ENCODE peak calls at places on chromosomes 7 and 10, in nine cellular contexts. Q, L, R, X, F, Z, U, Y and T are unnamed samples.
A peak's percentile ranks its signal among the peaks of the same experiment; 100 is the strongest.

GRCh38 chr10:43616697-43617370 is 10.6 kb downstream of the ZNF485 start:
- DNase-seq in F (no peak), X (no peak), Q (no peak), L (no peak), Z (no peak), Y (no peak), U (no peak), R (no peak), T (no peak)

GRCh38 chr10:42952358-42952757 is 124.5 kb upstream of the RET start:
- DNase-seq in Y (peak; percentile 44), L (peak; percentile 84), F (no peak), U (peak; percentile 55), R (peak; percentile 60), Z (peak; percentile 7), X (peak; percentile 68), Q (peak; percentile 8), T (no peak)

GRCh38 chr10:110860576-110861241 is 11.0 kb upstream of the PDCD4 start:
- DNase-seq in U (no peak), Z (no peak), X (peak; percentile 36), Y (no peak), L (no peak), F (no peak), Q (no peak), R (no peak), T (no peak)

GRCh38 chr10:129568562-129569344 is 101.7 kb downstream of the MGMT start:
- DNase-seq in U (no peak), Q (no peak), F (peak; percentile 8), Y (no peak), Z (no peak), R (no peak), L (no peak), X (no peak), T (no peak)

GRCh38 chr7:114822844-114823243 is 99.0 kb upstream of the MDFIC start:
- DNase-seq in Q (no peak), X (no peak), L (no peak), Y (no peak), U (no peak), F (no peak), Z (no peak), R (no peak), T (no peak)

GRCh38 chr7:26990268-26990667 is 105.5 kb downstream of the HOXA1 start:
- DNase-seq in F (peak; percentile 66), R (no peak), Y (no peak), L (no peak), Q (peak; percentile 5), Z (no peak), X (no peak), U (no peak), T (peak; percentile 3)

GRCh38 chr7:95682913-95683312 is 86.6 kb upstream of the PDK4 start:
- DNase-seq in Z (no peak), X (no peak), U (no peak), F (no peak), Y (no peak), Q (no peak), R (no peak), L (no peak), T (no peak)

GRCh38 chr7:132996581-132997242 is 85.2 kb downstream of the CHCHD3 start:
- DNase-seq in Y (no peak), L (no peak), X (no peak), Q (no peak), Z (no peak), F (no peak), R (no peak), U (no peak), T (no peak)

GRCh38 chr7:50558380-50559051 is 6.7 kb downstream of the DDC start:
- DNase-seq in Z (no peak), U (no peak), X (no peak), F (peak; percentile 48), L (no peak), Q (peak; percentile 6), Y (no peak), R (no peak), T (peak; percentile 24)

GRCh38 chr7:50564171-50564570 is 1.0 kb downstream of the DDC start:
- DNase-seq in X (no peak), U (no peak), Y (no peak), Z (no peak), R (peak; percentile 86), L (no peak), Q (no peak), F (no peak), T (no peak)

GRCh38 chr7:50557114-50557513 is 8.1 kb downstream of the DDC start:
- DNase-seq in Z (no peak), L (no peak), X (no peak), U (no peak), Q (no peak), Y (no peak), F (peak; percentile 72), R (no peak), T (no peak)

GRCh38 chr7:50562126-50562525 is 3.1 kb downstream of the DDC start:
- DNase-seq in R (no peak), L (no peak), Z (no peak), U (no peak), X (no peak), Q (no peak), Y (no peak), F (no peak), T (no peak)

DNA sequence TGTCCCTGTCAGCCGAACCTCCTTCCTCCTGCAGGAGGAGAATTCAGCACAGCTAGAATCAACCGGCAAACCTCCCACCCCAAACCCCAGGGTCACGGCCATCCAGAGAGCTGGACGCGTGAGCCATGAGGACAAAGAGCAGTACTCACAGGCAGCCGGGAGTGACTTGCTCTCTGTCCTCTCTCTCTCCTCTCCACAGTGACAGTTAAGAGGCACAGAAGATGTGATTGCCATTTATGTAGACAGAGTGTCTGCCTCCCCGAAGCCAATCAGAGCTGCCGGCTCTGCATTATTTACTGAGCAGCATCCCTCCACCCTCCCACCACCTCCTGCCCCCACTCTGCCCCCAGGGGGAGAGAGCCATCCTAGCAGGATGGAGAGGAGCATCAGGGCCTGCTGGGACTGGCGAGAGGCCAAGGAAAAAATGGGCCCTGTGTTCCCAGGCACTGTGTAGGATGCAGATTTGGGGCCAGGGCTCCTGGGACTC is 4.3 kb downstream of the DDC start:
- DNase-seq in Q (no peak), X (no peak), R (peak; percentile 84), F (no peak), L (no peak), Y (no peak), U (no peak), Z (no peak), T (no peak)
- H3K4me3 ChIP-seq in Q (no peak overlapping the region), X (no peak overlapping the region), R (no peak overlapping the region), F (no peak overlapping the region), L (no peak overlapping the region), Y (no peak overlapping the region), U (no peak overlapping the region), Z (no peak overlapping the region), T (no peak overlapping the region)

DNA sequence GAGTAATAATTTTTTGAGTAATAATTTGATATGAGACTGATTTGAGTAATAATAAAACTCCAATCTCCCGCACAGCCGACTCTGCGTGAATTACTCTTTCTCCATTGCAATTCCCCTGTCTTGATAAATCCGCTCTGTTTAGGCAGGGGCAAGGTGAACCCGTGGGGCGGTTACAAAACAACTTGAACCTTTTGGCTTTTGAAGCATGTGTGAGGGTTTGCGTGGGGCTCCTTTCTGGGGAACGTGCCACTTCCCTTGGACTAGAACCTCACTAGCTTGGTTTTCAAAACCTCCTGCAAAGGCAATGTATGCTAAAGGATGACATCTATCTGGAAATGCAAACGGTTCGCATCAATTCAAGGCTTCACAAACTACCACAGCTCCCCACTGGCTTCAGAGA is 1.5 kb downstream of the CRPPA start:
- DNase-seq in Q (no peak), R (no peak), L (no peak), X (no peak), Y (no peak), U (no peak), F (no peak), Z (no peak), T (no peak)
- H3K4me3 ChIP-seq in Q (no peak overlapping the region), R (peak overlapping the region; percentile 62), L (peak overlapping the region; percentile 53), X (no peak overlapping the region), Y (no peak overlapping the region), U (peak overlapping the region; percentile 76), F (no peak overlapping the region), Z (peak overlapping the region; percentile 80), T (no peak overlapping the region)

GRCh38 chr7:2687881-2688318 is at the start of gene AMZ1:
- DNase-seq in X (no peak), Z (peak; percentile 72), L (no peak), U (no peak), Q (no peak), F (no peak), R (no peak), Y (no peak), T (no peak)
- H3K4me3 ChIP-seq in X (no peak within 1 kb of the TSS), Z (no peak within 1 kb of the TSS), L (no peak within 1 kb of the TSS), U (peak within 1 kb of the TSS; percentile 39), Q (peak within 1 kb of the TSS; percentile 34), F (no peak within 1 kb of the TSS), R (no peak within 1 kb of the TSS), Y (no peak within 1 kb of the TSS), T (peak within 1 kb of the TSS; percentile 17)

DNA sequence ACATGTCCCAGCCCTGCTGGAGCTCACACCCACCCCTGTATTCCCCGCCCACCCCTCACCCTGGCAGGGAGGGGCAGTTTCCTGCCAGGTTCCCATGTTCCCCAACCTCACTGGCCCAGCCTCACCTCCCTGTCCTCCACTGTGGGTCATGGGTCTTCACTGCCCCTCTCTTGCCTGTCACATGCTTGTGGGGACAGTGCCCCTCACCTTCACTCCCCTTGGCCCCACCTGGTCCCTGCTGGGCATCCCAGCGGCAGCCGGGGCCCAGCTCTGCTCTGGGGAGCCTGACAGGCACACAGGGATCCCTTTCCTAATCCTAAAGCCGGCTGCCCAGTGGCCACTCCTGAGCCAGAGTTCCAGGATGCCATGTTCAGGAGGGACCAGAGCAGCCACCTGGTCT is 21.4 kb upstream of the ZNF862 start:
- DNase-seq in U (no peak), Y (no peak), Q (no peak), L (peak; percentile 40), R (peak; percentile 25), X (no peak), Z (no peak), F (no peak), T (no peak)
- H3K4me3 ChIP-seq in U (no peak overlapping the region), Y (no peak overlapping the region), Q (no peak overlapping the region), L (no peak overlapping the region), R (no peak overlapping the region), X (no peak overlapping the region), Z (no peak overlapping the region), F (no peak overlapping the region), T (no peak overlapping the region)